ENCODE peak calls at places on chromosome 13, in four cellular contexts. U, D, I and J are unnamed samples.

GRCh38 chr13:81377926-81378325 is 1037.0 kb upstream of the SPRY2 start:
- DNase-seq in U (no peak), D (no peak), I (no peak), J (no peak)

GRCh38 chr13:30058429-30058828 is 208.0 kb upstream of the UBL3 start:
- DNase-seq in U (no peak), D (no peak), I (no peak), J (no peak)

GRCh38 chr13:102369303-102369702 is 32.5 kb downstream of the FGF14 start:
- DNase-seq in U (no peak), D (no peak), I (no peak), J (no peak)

GRCh38 chr13:97367016-97367415 is 67.0 kb upstream of the RAP2A start:
- DNase-seq in U (no peak), D (no peak), I (no peak), J (no peak)

GRCh38 chr13:25977216-25977615 is 74.6 kb downstream of the SHISA2 start:
- DNase-seq in U (no peak), D (no peak), I (no peak), J (no peak)

GRCh38 chr13:26679411-26679810 is 81.2 kb downstream of the GPR12 start:
- DNase-seq in U (no peak), D (no peak), I (no peak), J (no peak)

GRCh38 chr13:29165840-29166239 is 345.7 kb downstream of the MTUS2 start:
- DNase-seq in U (no peak), D (no peak), I (no peak), J (no peak)

GRCh38 chr13:29465741-29466293 is 129.7 kb downstream of the SLC7A1 start:
- DNase-seq in U (no peak), D (no peak), I (peak; percentile 35), J (no peak)

GRCh38 chr13:100533588-100534041 is 55.0 kb downstream of the GGACT start:
- DNase-seq in U (no peak), D (no peak), I (peak; percentile 31), J (no peak)

GRCh38 chr13:107545946-107546502 is 669.3 kb downstream of the LIG4 start:
- DNase-seq in U (no peak), D (no peak), I (no peak), J (no peak)

GRCh38 chr13:26424181-26424580 is 133.3 kb upstream of the WASF3 start:
- DNase-seq in U (no peak), D (no peak), I (no peak), J (no peak)

GRCh38 chr13:20127563-20128458 is 33.0 kb downstream of the GJA3 start:
- DNase-seq in U (no peak), D (no peak), I (peak; percentile 53), J (peak; percentile 46)

GRCh38 chr13:98050041-98050466 is 92.8 kb upstream of the FARP1 start:
- DNase-seq in U (no peak), D (no peak), I (peak; percentile 78), J (no peak)

GRCh38 chr13:24270639-24271131 is 38.7 kb upstream of the C1QTNF9 start:
- DNase-seq in U (peak; percentile 38), D (no peak), I (peak; percentile 47), J (peak; percentile 42)

GRCh38 chr13:53068841-53069520 is 40.4 kb downstream of the OLFM4 start:
- DNase-seq in U (no peak), D (no peak), I (no peak), J (no peak)

GRCh38 chr13:26961890-26962615 is 201.5 kb upstream of the GPR12 start:
- DNase-seq in U (no peak), D (no peak), I (peak; percentile 92), J (no peak)

GRCh38 chr13:97068964-97069815 is 74.9 kb upstream of the OXGR1 start:
- DNase-seq in U (no peak), D (no peak), I (no peak), J (no peak)

GRCh38 chr13:25971077-25971476 is 80.7 kb downstream of the SHISA2 start:
- DNase-seq in U (no peak), D (no peak), I (no peak), J (no peak)

GRCh38 chr13:103510007-103510406 is 443.8 kb upstream of the SLC10A2 start:
- DNase-seq in U (no peak), D (no peak), I (no peak), J (no peak)

DNA sequence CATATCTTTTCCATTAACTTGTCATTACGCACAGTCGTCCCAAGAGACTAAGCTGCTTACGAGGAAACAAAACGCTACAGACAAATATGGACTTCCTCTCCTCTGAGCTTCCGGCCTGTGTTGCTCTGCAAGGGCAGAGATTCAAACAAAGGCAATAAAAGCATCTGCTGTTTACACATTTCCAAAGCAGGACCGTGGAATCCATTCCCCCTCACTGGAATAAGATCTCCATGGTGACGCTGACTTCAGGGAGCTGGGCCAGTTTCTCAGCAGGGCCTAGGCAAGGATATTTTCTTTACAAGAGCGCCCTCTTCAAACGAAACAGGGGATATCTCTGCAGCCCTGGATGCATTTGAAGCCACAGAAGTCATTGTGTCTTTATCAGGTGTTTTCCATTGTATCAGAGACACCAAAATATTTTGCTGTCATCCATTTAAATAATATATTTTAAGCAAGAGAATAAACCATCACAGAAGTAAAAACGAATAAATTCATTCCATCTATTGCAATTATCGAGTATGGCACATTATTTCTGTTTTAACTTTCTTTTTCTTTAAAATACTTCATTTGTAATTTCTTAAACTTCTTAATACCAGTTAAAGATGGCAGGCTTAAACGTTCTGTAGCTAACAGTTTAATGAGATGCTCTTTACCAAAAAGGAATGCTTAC is 177.5 kb downstream of the DCLK1 start:
- DNase-seq in U (no peak), D (peak; percentile 14), I (peak; percentile 12), J (peak; percentile 71)
- TF ChIP-seq FOXK2 in U (no peak), D (no peak), I (no peak), J (no peak)

GRCh38 chr13:65907656-65908441 is 1322.3 kb downstream of the PCDH9 start:
- DNase-seq in U (no peak), D (no peak), I (no peak), J (no peak)
- TF ChIP-seq BHLHE40 in U (no peak), D (no peak), I (no peak), J (no peak)

DNA sequence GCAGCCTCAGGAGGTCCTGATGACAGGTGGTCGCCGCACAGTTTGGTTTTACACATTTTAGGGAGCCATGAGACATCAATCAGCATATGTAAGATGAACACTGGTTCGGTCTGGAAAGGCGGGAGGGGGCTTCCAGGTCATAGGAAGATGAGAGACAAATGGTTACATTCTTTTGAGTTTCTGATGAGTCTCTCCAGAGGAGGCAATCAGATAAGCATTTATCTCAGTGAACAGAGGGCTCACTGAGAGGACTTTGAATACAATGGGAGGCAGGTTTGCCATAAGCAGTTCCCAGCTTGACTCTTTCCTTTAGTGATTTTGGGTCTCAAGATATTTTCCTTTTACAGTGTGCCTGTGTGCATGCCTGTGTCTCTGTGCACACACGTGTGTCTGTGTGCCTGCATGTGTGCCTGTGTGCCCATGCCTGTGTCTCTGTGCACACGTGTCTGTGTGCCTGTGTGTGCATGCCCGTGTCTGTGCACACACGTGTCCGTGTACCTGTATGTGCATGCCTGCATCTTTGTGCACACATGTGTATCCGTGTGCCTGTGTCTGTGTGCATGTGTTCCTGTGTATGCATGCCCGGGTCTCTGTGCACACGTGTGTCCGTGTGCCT is 35.5 kb upstream of the TMEM255B start:
- DNase-seq in U (no peak), D (no peak), I (no peak), J (no peak)
- TF ChIP-seq SP1 in U (no peak), D (no peak), I (no peak), J (no peak)

GRCh38 chr13:40102360-40102727 is 446.9 kb downstream of the COG6 start:
- DNase-seq in U (no peak), D (no peak), I (no peak), J (no peak)

GRCh38 chr13:40103864-40104263 is 448.4 kb downstream of the COG6 start:
- DNase-seq in U (no peak), D (no peak), I (no peak), J (no peak)

GRCh38 chr13:40101708-40102359 is 446.4 kb downstream of the COG6 start:
- DNase-seq in U (peak; percentile 54), D (no peak), I (no peak), J (no peak)

GRCh38 chr13:40102854-40103253 is 447.4 kb downstream of the COG6 start:
- DNase-seq in U (no peak), D (peak; percentile 13), I (peak; percentile 32), J (no peak)
- TF ChIP-seq FOXK2 in U (no peak), D (no peak), I (no peak), J (no peak)

GRCh38 chr13:51761638-51762350 is 42.2 kb downstream of the DHRS12 start:
- DNase-seq in U (no peak), D (no peak), I (no peak), J (no peak)

GRCh38 chr13:51765142-51765515 is 38.8 kb downstream of the DHRS12 start:
- DNase-seq in U (no peak), D (no peak), I (no peak), J (no peak)

GRCh38 chr13:51763486-51763885 is 40.5 kb downstream of the DHRS12 start:
- DNase-seq in U (no peak), D (no peak), I (no peak), J (no peak)

GRCh38 chr13:51767100-51767499 is 36.9 kb downstream of the DHRS12 start:
- DNase-seq in U (no peak), D (no peak), I (no peak), J (no peak)

DNA sequence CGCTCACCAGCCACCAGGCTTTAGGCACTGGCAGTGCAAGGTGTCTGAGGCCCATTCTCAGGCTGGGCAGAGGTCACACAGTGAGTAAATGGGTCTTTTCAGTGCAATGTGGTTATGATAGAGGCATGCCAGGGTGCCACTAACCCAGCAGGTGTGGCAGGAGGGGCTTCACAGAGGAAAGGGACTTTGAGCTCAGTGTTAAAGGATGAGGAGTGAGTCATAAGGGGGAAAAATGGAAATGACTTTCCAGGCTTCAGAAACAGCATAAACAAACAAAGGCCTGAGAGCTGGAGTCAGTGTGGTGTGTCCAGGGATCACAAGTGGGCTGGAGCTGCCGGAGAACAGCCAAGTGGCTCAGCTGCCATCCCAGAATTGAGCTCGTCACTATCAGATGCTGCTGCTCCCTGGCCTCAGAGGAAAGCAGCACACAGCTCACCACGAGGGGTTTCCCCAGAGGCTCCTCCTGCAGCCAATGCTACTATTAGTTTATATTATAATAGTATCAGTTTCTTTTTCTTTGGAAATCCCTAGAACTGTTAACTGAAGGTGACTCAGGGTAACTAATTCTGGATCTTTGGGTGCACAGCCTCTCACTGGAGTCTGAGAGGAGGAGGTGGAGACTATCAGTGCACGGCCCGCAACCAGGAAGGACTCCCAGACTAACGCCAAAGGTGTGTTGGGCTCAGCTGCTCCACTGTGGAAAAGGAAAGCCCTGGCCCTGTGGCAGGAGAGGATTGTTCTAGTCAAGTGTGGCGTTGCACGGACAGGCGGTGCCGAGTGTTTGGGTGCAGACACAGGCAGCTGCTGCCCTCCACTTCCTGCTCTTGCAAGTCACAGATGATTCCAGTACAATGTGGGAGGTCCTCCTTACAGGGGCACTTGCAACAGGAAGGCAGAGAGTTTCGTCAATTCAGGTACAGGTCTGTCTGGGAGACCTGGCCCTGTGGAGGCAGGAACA is 39.5 kb downstream of the DHRS12 start:
- DNase-seq in U (peak; percentile 65), D (no peak), I (peak; percentile 92), J (no peak)
- TF ChIP-seq BHLHE40 in U (peak; percentile 13), D (no peak), I (no peak), J (no peak)

GRCh38 chr13:55673910-55674309 is 1466.8 kb upstream of the PRR20A start:
- DNase-seq in U (no peak), D (no peak), I (no peak), J (no peak)
- TF ChIP-seq SP1 in U (no peak), D (no peak), I (no peak), J (no peak)

GRCh38 chr13:110625771-110626321 is 10.5 kb downstream of the NAXD start:
- DNase-seq in U (no peak), D (no peak), I (no peak), J (no peak)
- TF ChIP-seq FOXK2 in U (no peak), D (no peak), I (no peak), J (no peak)